ENCODE peak calls at places on chromosomes 11 and 22, in six cellular contexts. X is T-cell; F is ACHN; O is midbrain; T is stimulated activated CD8-positive, alpha-beta memory T cell treated with anti-CD3 and anti-CD28 coated beads, Interleukin-4, amount 100 ng/mL, for 24 hours; Q is iris pigment epithelial cell. E is an unnamed sample.
A peak's percentile ranks its signal among the peaks of the same experiment; 100 is the strongest.

GRCh38 chr22:19679476-19680099 is 34.7 kb upstream of the SEPTIN5 start:
- DNase-seq in X (no peak), F (peak; percentile 9), O (no peak), T (peak; percentile 4), Q (no peak), E (no peak)

GRCh38 chr11:20489948-20490347 is 102.4 kb downstream of the PRMT3 start:
- DNase-seq in X (no peak), F (no peak), O (no peak), T (no peak), Q (no peak), E (no peak)

GRCh38 chr22:38067028-38067415 is 9.8 kb downstream of the PICK1 start:
- DNase-seq in X (no peak), F (no peak), O (no peak), T (no peak), Q (no peak), E (no peak)

GRCh38 chr11:65419773-65420481 is 2.7 kb upstream of the NEAT1 start:
- DNase-seq in X (peak; percentile 51), F (peak; percentile 82), O (peak; percentile 91), T (no peak), Q (peak; percentile 97), E (peak; percentile 94)

GRCh38 chr11:35610636-35611035 is 7.6 kb upstream of the FJX1 start:
- DNase-seq in X (no peak), F (no peak), O (no peak), T (no peak), Q (no peak), E (no peak)

GRCh38 chr11:6850526-6850925 is 5.0 kb downstream of the OR10A5 start:
- DNase-seq in X (no peak), F (no peak), O (no peak), T (no peak), Q (no peak), E (no peak)

GRCh38 chr11:94127632-94128031 is 1.0 kb upstream of the PANX1 start:
- DNase-seq in X (no peak), F (no peak), O (no peak), T (no peak), Q (no peak), E (no peak)

GRCh38 chr22:38435960-38436359 is 19.0 kb downstream of the KCNJ4 start:
- DNase-seq in X (no peak), F (no peak), O (no peak), T (no peak), Q (no peak), E (no peak)

GRCh38 chr22:23179381-23180294 is 671 bp upstream of the BCR start:
- DNase-seq in X (no peak), F (no peak), O (peak; percentile 75), T (no peak), Q (no peak), E (no peak)

GRCh38 chr11:120780239-120780638 is 243.7 kb upstream of the TBCEL start:
- DNase-seq in X (no peak), F (no peak), O (no peak), T (no peak), Q (peak; percentile 30), E (no peak)

GRCh38 chr22:37904572-37905533 is 1.2 kb upstream of the MICALL1 start:
- DNase-seq in X (no peak), F (peak; percentile 94), O (peak; percentile 68), T (no peak), Q (peak; percentile 98), E (peak; percentile 70)

GRCh38 chr11:110230377-110230776 is 66.0 kb downstream of the RDX start:
- DNase-seq in X (no peak), F (no peak), O (no peak), T (no peak), Q (no peak), E (no peak)

GRCh38 chr11:47359586-47359985 is 7.1 kb upstream of the MYBPC3 start:
- DNase-seq in X (no peak), F (no peak), O (no peak), T (no peak), Q (no peak), E (no peak)

GRCh38 chr11:2884424-2884815 is 1.2 kb downstream of the CDKN1C start:
- DNase-seq in X (no peak), F (peak; percentile 7), O (peak; percentile 47), T (no peak), Q (peak; percentile 23), E (no peak)

GRCh38 chr22:20777420-20778177 is 3.7 kb downstream of the SERPIND1 start:
- DNase-seq in X (no peak), F (no peak), O (no peak), T (no peak), Q (peak; percentile 95), E (no peak)

GRCh38 chr11:88246680-88247079 is 71.4 kb upstream of the RAB38 start:
- DNase-seq in X (no peak), F (no peak), O (no peak), T (no peak), Q (peak; percentile 79), E (no peak)

GRCh38 chr11:26227311-26227710 is 104.6 kb upstream of the ANO3 start:
- DNase-seq in X (no peak), F (peak; percentile 38), O (peak; percentile 29), T (no peak), Q (peak; percentile 93), E (peak; percentile 55)

GRCh38 chr11:77879218-77879617 is 58.3 kb downstream of the AAMDC start:
- DNase-seq in X (no peak), F (no peak), O (no peak), T (no peak), Q (peak; percentile 55), E (no peak)

GRCh38 chr11:134500621-134501020 is 88.6 kb upstream of the B3GAT1 start:
- DNase-seq in X (no peak), F (no peak), O (no peak), T (no peak), Q (no peak), E (no peak)

GRCh38 chr11:2859706-2860037 is 25.9 kb downstream of the CDKN1C start:
- DNase-seq in X (no peak), F (no peak), O (no peak), T (no peak), Q (no peak), E (no peak)

GRCh38 chr11:88103337-88104206 is 71.7 kb downstream of the RAB38 start:
- DNase-seq in X (peak; percentile 16), F (peak; percentile 98), O (no peak), T (no peak), Q (peak; percentile 66), E (no peak)

GRCh38 chr11:79544324-79544723 is 103.5 kb upstream of the TENM4 start:
- DNase-seq in X (no peak), F (no peak), O (no peak), T (no peak), Q (no peak), E (no peak)

GRCh38 chr11:78613053-78613813 is 38.6 kb upstream of the NARS2 start:
- DNase-seq in X (no peak), F (no peak), O (no peak), T (no peak), Q (no peak), E (no peak)

GRCh38 chr11:65891180-65892136 is 985 bp downstream of the CCDC85B start:
- DNase-seq in X (no peak), F (peak; percentile 63), O (no peak), T (peak; percentile 21), Q (peak; percentile 28), E (no peak)

GRCh38 chr22:37544955-37545702 is 15.2 kb upstream of the CDC42EP1 start:
- DNase-seq in X (peak; percentile 13), F (peak; percentile 71), O (peak; percentile 44), T (peak; percentile 33), Q (peak; percentile 53), E (no peak)

GRCh38 chr22:46614070-46614931 is 5.9 kb upstream of the GRAMD4 start:
- DNase-seq in X (peak; percentile 76), F (no peak), O (no peak), T (peak; percentile 25), Q (no peak), E (no peak)

GRCh38 chr22:46081831-46082210 is 68.5 kb upstream of the PPARA start:
- DNase-seq in X (no peak), F (no peak), O (no peak), T (no peak), Q (no peak), E (no peak)

GRCh38 chr22:36510384-36510783 is 3.5 kb upstream of the FOXRED2 start:
- DNase-seq in X (no peak), F (no peak), O (no peak), T (no peak), Q (no peak), E (no peak)

GRCh38 chr11:87263439-87263838 is 225.7 kb downstream of the TMEM135 start:
- DNase-seq in X (no peak), F (no peak), O (no peak), T (no peak), Q (no peak), E (no peak)

GRCh38 chr22:43126506-43127165 is 16.1 kb downstream of the BIK start:
- DNase-seq in X (no peak), F (peak; percentile 83), O (no peak), T (no peak), Q (peak; percentile 86), E (no peak)

GRCh38 chr11:58286249-58286648 is 18.2 kb upstream of the OR10W1 start:
- DNase-seq in X (no peak), F (peak; percentile 39), O (no peak), T (no peak), Q (peak; percentile 52), E (no peak)

GRCh38 chr22:46734830-46735453 is 3.1 kb downstream of the CERK start:
- DNase-seq in X (peak; percentile 67), F (peak; percentile 10), O (no peak), T (peak; percentile 31), Q (peak; percentile 24), E (peak; percentile 57)

GRCh38 chr11:100932474-100933100 is 197.0 kb downstream of the PGR start:
- DNase-seq in X (no peak), F (peak; percentile 53), O (peak; percentile 7), T (no peak), Q (peak; percentile 50), E (peak; percentile 27)

E was measured in Ammon's horn.